ENCODE peak calls at places on chromosomes 7 and 10, in seven cellular contexts. One of them, this sample, is unnamed.

GRCh38 chr7:30301751-30302150 is 17.4 kb downstream of the ZNRF2 start:
- DNase-seq in GM12878: no peak
- DNase-seq in neural progenitor cell: peak; percentile 50
- DNase-seq in mesendoderm: no peak
- DNase-seq in GM23248: no peak
- DNase-seq in fibroblast of lung: no peak
- DNase-seq in endothelial cell of umbilical vein: no peak
- DNase-seq in this sample: no peak

GRCh38 chr10:15365690-15366089 is 5.4 kb downstream of the FAM171A1 start:
- DNase-seq in GM12878: no peak
- DNase-seq in neural progenitor cell: no peak
- DNase-seq in mesendoderm: no peak
- DNase-seq in GM23248: no peak
- DNase-seq in fibroblast of lung: no peak
- DNase-seq in endothelial cell of umbilical vein: no peak
- DNase-seq in this sample: no peak

GRCh38 chr10:30538086-30538485 is 91.5 kb downstream of the LYZL2 start:
- DNase-seq in GM12878: no peak
- DNase-seq in neural progenitor cell: no peak
- DNase-seq in mesendoderm: peak; percentile 97
- DNase-seq in GM23248: peak; percentile 21
- DNase-seq in fibroblast of lung: peak; percentile 16
- DNase-seq in endothelial cell of umbilical vein: no peak
- DNase-seq in this sample: no peak

GRCh38 chr10:90935581-90936292 is 14.8 kb upstream of the ANKRD1 start:
- DNase-seq in GM12878: no peak
- DNase-seq in neural progenitor cell: no peak
- DNase-seq in mesendoderm: no peak
- DNase-seq in GM23248: no peak
- DNase-seq in fibroblast of lung: peak; percentile 28
- DNase-seq in endothelial cell of umbilical vein: peak; percentile 36
- DNase-seq in this sample: no peak

GRCh38 chr10:103768345-103768744 is 87.0 kb downstream of the SH3PXD2A start:
- DNase-seq in GM12878: no peak
- DNase-seq in neural progenitor cell: no peak
- DNase-seq in mesendoderm: no peak
- DNase-seq in GM23248: no peak
- DNase-seq in fibroblast of lung: no peak
- DNase-seq in endothelial cell of umbilical vein: no peak
- DNase-seq in this sample: no peak

GRCh38 chr10:122054046-122055025 is 65.4 kb downstream of the TACC2 start:
- DNase-seq in GM12878: no peak
- DNase-seq in neural progenitor cell: peak; percentile 75
- DNase-seq in mesendoderm: peak; percentile 79
- DNase-seq in GM23248: peak; percentile 73
- DNase-seq in fibroblast of lung: peak; percentile 84
- DNase-seq in endothelial cell of umbilical vein: peak; percentile 71
- DNase-seq in this sample: peak; percentile 83

GRCh38 chr10:49655099-49655498 is 24.4 kb upstream of the C10orf53 start:
- DNase-seq in GM12878: no peak
- DNase-seq in neural progenitor cell: no peak
- DNase-seq in mesendoderm: no peak
- DNase-seq in GM23248: no peak
- DNase-seq in fibroblast of lung: no peak
- DNase-seq in endothelial cell of umbilical vein: no peak
- DNase-seq in this sample: no peak

GRCh38 chr7:158542651-158543400 is 44.8 kb downstream of the PTPRN2 start:
- DNase-seq in GM12878: no peak
- DNase-seq in neural progenitor cell: no peak
- DNase-seq in mesendoderm: no peak
- DNase-seq in GM23248: no peak
- DNase-seq in fibroblast of lung: no peak
- DNase-seq in endothelial cell of umbilical vein: no peak
- DNase-seq in this sample: no peak

GRCh38 chr10:52115823-52116222 is 198.3 kb upstream of the DKK1 start:
- DNase-seq in GM12878: no peak
- DNase-seq in neural progenitor cell: no peak
- DNase-seq in mesendoderm: no peak
- DNase-seq in GM23248: peak; percentile 6
- DNase-seq in fibroblast of lung: peak; percentile 22
- DNase-seq in endothelial cell of umbilical vein: peak; percentile 5
- DNase-seq in this sample: no peak

GRCh38 chr7:30861612-30862011 is 50.0 kb upstream of the AQP1 start:
- DNase-seq in GM12878: no peak
- DNase-seq in neural progenitor cell: no peak
- DNase-seq in mesendoderm: no peak
- DNase-seq in GM23248: no peak
- DNase-seq in fibroblast of lung: no peak
- DNase-seq in endothelial cell of umbilical vein: no peak
- DNase-seq in this sample: peak; percentile 82

GRCh38 chr7:133854739-133855138 is 272.4 kb upstream of the LRGUK start:
- DNase-seq in GM12878: no peak
- DNase-seq in neural progenitor cell: peak; percentile 18
- DNase-seq in mesendoderm: peak; percentile 34
- DNase-seq in GM23248: peak; percentile 68
- DNase-seq in fibroblast of lung: peak; percentile 75
- DNase-seq in endothelial cell of umbilical vein: peak; percentile 60
- DNase-seq in this sample: peak; percentile 76

GRCh38 chr10:64977912-64978311 is 1456.7 kb downstream of the REEP3 start:
- DNase-seq in GM12878: no peak
- DNase-seq in neural progenitor cell: no peak
- DNase-seq in mesendoderm: no peak
- DNase-seq in GM23248: no peak
- DNase-seq in fibroblast of lung: peak; percentile 1
- DNase-seq in endothelial cell of umbilical vein: peak; percentile 20
- DNase-seq in this sample: no peak

GRCh38 chr7:88866265-88866863 is 70.8 kb upstream of the TEX47 start:
- DNase-seq in GM12878: no peak
- DNase-seq in neural progenitor cell: no peak
- DNase-seq in mesendoderm: no peak
- DNase-seq in GM23248: no peak
- DNase-seq in fibroblast of lung: no peak
- DNase-seq in endothelial cell of umbilical vein: no peak
- DNase-seq in this sample: no peak
- H3K79me2 ChIP-seq in GM12878: no peaks in the 10 kb centered on the region
- H3K79me2 ChIP-seq in neural progenitor cell: no peaks in the 10 kb centered on the region
- H3K79me2 ChIP-seq in mesendoderm: no peaks in the 10 kb centered on the region
- H3K79me2 ChIP-seq in GM23248: no peaks in the 10 kb centered on the region
- H3K79me2 ChIP-seq in fibroblast of lung: no peaks in the 10 kb centered on the region
- H3K79me2 ChIP-seq in endothelial cell of umbilical vein: no peaks in the 10 kb centered on the region
- H3K79me2 ChIP-seq in this sample: no peaks in the 10 kb centered on the region

DNA sequence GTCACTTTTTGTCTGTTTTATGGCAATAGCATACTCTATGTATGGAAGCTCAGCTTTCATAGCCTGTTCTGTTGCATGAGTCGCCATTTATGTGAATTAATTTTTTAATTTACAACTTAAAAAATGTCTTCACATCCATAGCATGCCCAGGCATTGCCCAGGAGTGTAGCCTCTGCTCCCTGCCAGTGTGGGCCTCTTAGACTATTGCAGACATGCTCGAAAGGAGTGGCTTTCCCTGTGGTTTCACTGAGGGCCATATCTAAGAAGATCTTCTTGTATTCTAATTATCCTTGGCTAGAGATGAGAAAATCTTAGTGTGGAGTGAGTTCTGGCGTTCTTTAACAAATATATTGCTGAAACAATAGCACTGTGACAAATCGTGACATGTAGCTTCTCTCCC is 35.3 kb downstream of the PCBD1 start:
- DNase-seq in GM12878: no peak
- DNase-seq in neural progenitor cell: no peak
- DNase-seq in mesendoderm: no peak
- DNase-seq in GM23248: no peak
- DNase-seq in fibroblast of lung: no peak
- DNase-seq in endothelial cell of umbilical vein: no peak
- DNase-seq in this sample: no peak
- H3K36me3 ChIP-seq in GM12878: no peaks in the 10 kb centered on the region
- H3K36me3 ChIP-seq in neural progenitor cell: peaks cover 10% of the 10 kb centered on the region
- H3K36me3 ChIP-seq in mesendoderm: peaks cover 7% of the 10 kb centered on the region
- H3K36me3 ChIP-seq in GM23248: peaks cover 30% of the 10 kb centered on the region
- H3K36me3 ChIP-seq in fibroblast of lung: no peaks in the 10 kb centered on the region
- H3K36me3 ChIP-seq in endothelial cell of umbilical vein: peaks cover 6% of the 10 kb centered on the region
- H3K36me3 ChIP-seq in this sample: peaks cover 13% of the 10 kb centered on the region

DNA sequence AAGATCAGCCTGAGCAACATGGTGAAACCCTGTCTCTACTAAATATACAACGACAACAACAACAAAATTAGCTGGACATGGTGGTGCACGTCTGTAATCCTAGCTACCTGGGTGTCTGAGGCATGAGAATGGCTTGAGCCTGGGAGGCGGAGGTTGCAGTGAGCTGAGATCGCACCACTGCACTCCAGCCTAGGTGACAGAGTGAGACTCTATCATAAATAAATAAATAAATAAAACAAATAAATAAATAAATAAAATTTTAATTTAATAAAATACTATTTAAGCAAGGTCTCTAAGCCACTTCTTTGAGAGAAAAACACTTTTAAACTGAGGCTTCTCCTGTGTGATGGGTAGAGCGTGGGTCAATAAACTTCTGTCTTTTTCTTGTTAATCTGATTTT is 38.3 kb downstream of the MICU1 start:
- DNase-seq in GM12878: no peak
- DNase-seq in neural progenitor cell: no peak
- DNase-seq in mesendoderm: no peak
- DNase-seq in GM23248: no peak
- DNase-seq in fibroblast of lung: no peak
- DNase-seq in endothelial cell of umbilical vein: no peak
- DNase-seq in this sample: no peak
- H3K79me2 ChIP-seq in GM12878: no peaks in the 10 kb centered on the region
- H3K79me2 ChIP-seq in neural progenitor cell: peaks cover 55% of the 10 kb centered on the region
- H3K79me2 ChIP-seq in mesendoderm: no peaks in the 10 kb centered on the region
- H3K79me2 ChIP-seq in GM23248: peaks cover 81% of the 10 kb centered on the region
- H3K79me2 ChIP-seq in fibroblast of lung: peaks cover 3% of the 10 kb centered on the region
- H3K79me2 ChIP-seq in endothelial cell of umbilical vein: peaks cover 8% of the 10 kb centered on the region
- H3K79me2 ChIP-seq in this sample: peaks cover 71% of the 10 kb centered on the region

DNA sequence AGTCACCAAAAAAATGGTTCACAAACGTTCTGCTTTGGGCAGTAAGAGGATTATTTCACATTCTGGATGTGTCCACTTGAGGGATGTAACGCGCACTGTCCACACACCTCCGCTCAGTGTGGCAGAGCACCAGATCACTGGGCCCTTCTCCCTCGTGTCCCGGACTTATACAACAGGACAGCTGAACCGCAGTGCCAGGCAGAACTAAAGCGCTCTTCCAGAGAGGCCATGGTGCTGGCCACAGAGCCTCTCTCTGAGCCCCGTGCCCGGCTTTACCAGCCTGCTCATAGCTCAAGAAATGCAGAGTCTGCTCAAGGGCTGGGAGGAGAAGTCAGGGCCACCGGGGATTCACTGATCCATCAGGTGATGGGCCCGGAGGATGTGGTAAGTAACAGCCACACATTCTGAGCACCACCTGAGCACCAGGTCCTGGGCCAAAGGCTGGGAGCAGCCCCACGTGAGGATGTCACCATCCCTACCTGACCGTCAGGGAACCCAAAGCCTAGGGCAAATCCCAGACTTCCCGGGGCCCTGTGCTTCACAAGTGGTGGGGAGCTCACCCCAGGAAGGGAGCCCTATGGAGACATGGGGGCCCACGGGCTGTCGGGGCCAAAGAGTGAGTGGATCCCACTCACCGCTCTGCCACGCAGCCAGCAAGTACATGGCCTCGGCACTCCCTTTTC is 74.9 kb downstream of the FAM53B start:
- DNase-seq in GM12878: no peak
- DNase-seq in neural progenitor cell: no peak
- DNase-seq in mesendoderm: no peak
- DNase-seq in GM23248: no peak
- DNase-seq in fibroblast of lung: no peak
- DNase-seq in endothelial cell of umbilical vein: no peak
- DNase-seq in this sample: no peak
- H3K36me3 ChIP-seq in GM12878: peaks cover 19% of the 10 kb centered on the region
- H3K36me3 ChIP-seq in neural progenitor cell: no peaks in the 10 kb centered on the region
- H3K36me3 ChIP-seq in mesendoderm: no peaks in the 10 kb centered on the region
- H3K36me3 ChIP-seq in GM23248: no peaks in the 10 kb centered on the region
- H3K36me3 ChIP-seq in fibroblast of lung: no peaks in the 10 kb centered on the region
- H3K36me3 ChIP-seq in endothelial cell of umbilical vein: no peaks in the 10 kb centered on the region
- H3K36me3 ChIP-seq in this sample: no peaks in the 10 kb centered on the region

DNA sequence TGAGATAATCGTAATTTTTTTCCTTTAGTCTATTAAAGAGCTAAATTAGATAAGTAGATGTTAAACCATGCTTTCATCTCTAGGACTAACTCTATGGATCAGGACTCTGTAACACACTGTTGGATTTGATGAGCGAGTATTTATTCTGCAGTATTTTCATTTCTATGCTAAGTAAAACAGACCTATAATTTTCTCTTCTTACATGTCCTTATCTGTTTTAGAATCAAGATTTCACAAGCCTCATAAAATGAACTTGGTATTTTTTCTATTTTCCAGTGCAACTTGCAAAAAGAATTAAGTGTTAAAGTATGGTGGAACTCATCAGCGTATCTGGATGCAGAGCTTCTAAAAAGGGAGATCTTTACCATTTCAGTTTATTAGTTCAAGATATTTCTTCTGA is 2.4 kb downstream of the CACUL1 start:
- DNase-seq in GM12878: no peak
- DNase-seq in neural progenitor cell: no peak
- DNase-seq in mesendoderm: no peak
- DNase-seq in GM23248: no peak
- DNase-seq in fibroblast of lung: no peak
- DNase-seq in endothelial cell of umbilical vein: no peak
- DNase-seq in this sample: no peak
- H3K79me2 ChIP-seq in GM12878: peaks cover 66% of the 10 kb centered on the region
- H3K79me2 ChIP-seq in neural progenitor cell: peaks cover 71% of the 10 kb centered on the region
- H3K79me2 ChIP-seq in mesendoderm: peaks cover 51% of the 10 kb centered on the region
- H3K79me2 ChIP-seq in GM23248: peaks cover 73% of the 10 kb centered on the region
- H3K79me2 ChIP-seq in fibroblast of lung: peaks cover 69% of the 10 kb centered on the region
- H3K79me2 ChIP-seq in endothelial cell of umbilical vein: peaks cover 65% of the 10 kb centered on the region
- H3K79me2 ChIP-seq in this sample: peaks cover 73% of the 10 kb centered on the region

DNA sequence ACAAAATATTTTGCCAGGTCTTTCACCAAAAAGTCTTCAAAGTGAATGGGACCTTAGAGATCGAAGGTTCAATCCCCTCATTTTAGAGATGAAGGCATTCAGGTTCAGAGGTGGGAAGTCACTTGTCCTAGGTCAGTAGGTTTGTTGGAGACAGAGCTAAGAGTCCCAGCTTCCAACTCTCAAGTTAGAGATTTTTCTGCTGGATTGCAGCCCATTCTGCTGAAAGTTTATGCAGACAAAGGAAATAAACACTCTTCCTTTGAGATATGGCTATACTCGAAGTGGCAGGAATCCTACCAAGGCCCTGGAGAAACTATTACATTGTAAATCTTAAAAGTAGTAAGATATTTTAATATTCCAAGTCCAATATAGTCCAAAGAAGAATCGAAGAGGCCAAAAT is 64.4 kb downstream of the LYZL1 start:
- DNase-seq in GM12878: no peak
- DNase-seq in neural progenitor cell: no peak
- DNase-seq in mesendoderm: no peak
- DNase-seq in GM23248: no peak
- DNase-seq in fibroblast of lung: peak; percentile 15
- DNase-seq in endothelial cell of umbilical vein: no peak
- DNase-seq in this sample: no peak
- H3K36me3 ChIP-seq in GM12878: no peaks in the 10 kb centered on the region
- H3K36me3 ChIP-seq in neural progenitor cell: no peaks in the 10 kb centered on the region
- H3K36me3 ChIP-seq in mesendoderm: no peaks in the 10 kb centered on the region
- H3K36me3 ChIP-seq in GM23248: no peaks in the 10 kb centered on the region
- H3K36me3 ChIP-seq in fibroblast of lung: no peaks in the 10 kb centered on the region
- H3K36me3 ChIP-seq in endothelial cell of umbilical vein: no peaks in the 10 kb centered on the region
- H3K36me3 ChIP-seq in this sample: no peaks in the 10 kb centered on the region

This sample was measured in osteoblast.